ENCODE peak calls at places on chromosomes 6 and 20, in five cellular contexts. R is mammary epithelial cell, A is Panc1, N is uterus, Q is right lobe of liver. C is an unnamed sample.

GRCh38 chr6:168107191-168107940 is 28.4 kb upstream of the FRMD1 start:
- DNase-seq in Q (no peak), R (no peak), A (no peak), N (no peak), C (no peak)

GRCh38 chr6:28462401-28462800 is 19.1 kb upstream of the ZSCAN23 start:
- DNase-seq in A (no peak), N (no peak), Q (no peak), R (peak; percentile 44), C (no peak)

GRCh38 chr6:123677897-123678296 is 41.1 kb upstream of the TRDN start:
- DNase-seq in Q (no peak), N (no peak), R (no peak), A (no peak), C (no peak)

GRCh38 chr6:130202782-130203181 is 20.0 kb downstream of the SAMD3 start:
- DNase-seq in A (no peak), R (no peak), Q (no peak), N (no peak), C (no peak)

GRCh38 chr6:100344761-100345160 is 120.0 kb downstream of the SIM1 start:
- DNase-seq in Q (no peak), R (no peak), A (peak; percentile 61), N (no peak), C (no peak)

GRCh38 chr20:9838378-9839295 is at the start of gene PAK5:
- DNase-seq in Q (no peak), A (no peak), R (peak; percentile 49), N (no peak), C (peak; percentile 38)

GRCh38 chr20:38303908-38304379 is at the start of gene BPI:
- DNase-seq in R (no peak), Q (peak; percentile 67), A (no peak), N (peak; percentile 27), C (no peak)

GRCh38 chr20:45407067-45407745 is 883 bp upstream of the DBNDD2 start:
- DNase-seq in A (no peak), R (peak; percentile 12), N (peak; percentile 53), Q (no peak), C (peak; percentile 50)

GRCh38 chr20:3406481-3407425 is 716 bp downstream of the DNAAF9 start:
- DNase-seq in Q (no peak), N (peak; percentile 63), A (no peak), R (peak; percentile 40), C (peak; percentile 88)

GRCh38 chr6:145087034-145087433 is 648.3 kb downstream of the EPM2A start:
- DNase-seq in N (no peak), A (no peak), Q (no peak), R (peak; percentile 49), C (peak; percentile 10)

GRCh38 chr6:18155864-18156396 is 708 bp downstream of the KDM1B start:
- DNase-seq in R (peak; percentile 93), A (peak; percentile 15), Q (peak; percentile 91), N (peak; percentile 38), C (peak; percentile 53)

GRCh38 chr6:41921712-41921998 is 356 bp downstream of the BYSL start:
- DNase-seq in Q (no peak), R (no peak), A (no peak), N (no peak), C (no peak)

GRCh38 chr20:5168582-5169396 is 42.0 kb downstream of the CDS2 start:
- DNase-seq in N (no peak), Q (no peak), R (peak; percentile 45), A (no peak), C (no peak)

GRCh38 chr6:121666809-121667208 is 231.4 kb downstream of the GJA1 start:
- DNase-seq in R (peak; percentile 64), A (peak; percentile 35), Q (no peak), N (no peak), C (peak; percentile 79)

GRCh38 chr20:24738981-24739633 is 210.0 kb upstream of the CST7 start:
- DNase-seq in Q (no peak), R (no peak), N (no peak), A (no peak), C (no peak)

GRCh38 chr20:53828673-53829085 is 235.0 kb upstream of the ZNF217 start:
- DNase-seq in A (peak; percentile 67), N (peak; percentile 35), R (peak; percentile 84), Q (no peak), C (peak; percentile 87)

GRCh38 chr6:157638779-157639178 is 184.3 kb upstream of the SNX9 start:
- DNase-seq in A (no peak), R (no peak), Q (no peak), N (no peak), C (no peak)

GRCh38 chr6:89357390-89357789 is 4.9 kb upstream of the UBE2J1 start:
- DNase-seq in R (no peak), A (no peak), N (no peak), Q (no peak), C (no peak)

GRCh38 chr6:144335914-144336313 is 50.8 kb downstream of the UTRN start:
- DNase-seq in A (no peak), R (peak; percentile 90), Q (no peak), N (no peak), C (no peak)

GRCh38 chr6:138109042-138109997 is 2.1 kb upstream of the PERP start:
- DNase-seq in A (peak; percentile 88), R (peak; percentile 76), N (peak; percentile 61), Q (no peak), C (peak; percentile 89)

GRCh38 chr20:32263398-32263954 is 14.0 kb upstream of the KIF3B start:
- DNase-seq in A (no peak), N (no peak), R (no peak), Q (no peak), C (no peak)

GRCh38 chr20:33981964-33982363 is 11.7 kb upstream of the RALY start:
- DNase-seq in N (no peak), R (no peak), A (no peak), Q (no peak), C (no peak)
- H3K9me3 ChIP-seq in N (no peaks in the 10 kb centered on the region), R (no peaks in the 10 kb centered on the region), A (no peaks in the 10 kb centered on the region), Q (no peaks in the 10 kb centered on the region), C (peaks cover 7% of the 10 kb centered on the region)

DNA sequence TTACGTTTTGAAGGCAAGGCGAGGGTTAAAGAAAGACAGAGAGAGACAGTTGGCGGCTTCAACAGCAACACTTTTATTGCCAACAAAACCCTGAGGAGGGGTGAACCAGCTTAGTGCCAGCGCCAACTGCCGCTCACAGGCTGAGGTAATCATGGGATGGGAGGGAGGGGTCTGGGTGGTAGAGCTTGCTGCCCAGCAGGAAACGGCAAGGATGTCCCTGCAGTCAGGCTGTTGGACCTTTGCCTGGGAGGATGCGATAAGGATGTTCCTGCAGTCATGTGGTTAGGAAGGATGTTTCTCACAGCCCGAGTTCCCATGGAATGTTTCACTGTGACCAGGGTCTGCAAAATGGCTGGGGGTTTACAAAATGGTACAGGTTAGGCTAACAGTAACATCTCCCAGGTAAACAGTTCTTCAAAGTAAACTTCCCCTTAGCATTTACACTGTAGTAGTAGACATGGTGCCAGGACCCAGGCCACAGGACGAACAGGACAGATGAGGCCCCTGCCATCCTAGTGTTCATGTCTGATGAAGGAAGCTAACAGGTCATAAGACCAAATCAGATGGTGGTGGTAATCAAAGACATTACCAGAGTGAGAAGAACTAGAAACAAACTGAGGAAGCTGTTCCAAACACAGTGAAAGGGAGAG is 647.3 kb upstream of the DEFB115 start:
- DNase-seq in N (no peak), Q (no peak), A (no peak), R (no peak), C (no peak)
- H3K9me3 ChIP-seq in N (no peaks in the 10 kb centered on the region), Q (no peaks in the 10 kb centered on the region), A (peaks cover 21% of the 10 kb centered on the region), R (peaks cover 21% of the 10 kb centered on the region), C (peaks cover 32% of the 10 kb centered on the region)

GRCh38 chr6:31765559-31765909 is 3.1 kb downstream of the SAPCD1 start:
- DNase-seq in N (no peak), Q (no peak), A (no peak), R (no peak), C (no peak)

GRCh38 chr6:31769684-31770371 is 7.3 kb downstream of the VWA7 start:
- DNase-seq in A (no peak), Q (peak; percentile 88), R (peak; percentile 70), N (peak; percentile 42), C (peak; percentile 42)

GRCh38 chr6:31765910-31766794 is 3.7 kb downstream of the SAPCD1 start:
- DNase-seq in N (no peak), A (no peak), R (no peak), Q (no peak), C (peak; percentile 38)

GRCh38 chr6:31768717-31769257 is 6.3 kb downstream of the SAPCD1 start:
- DNase-seq in R (no peak), N (no peak), A (no peak), Q (no peak), C (no peak)

DNA sequence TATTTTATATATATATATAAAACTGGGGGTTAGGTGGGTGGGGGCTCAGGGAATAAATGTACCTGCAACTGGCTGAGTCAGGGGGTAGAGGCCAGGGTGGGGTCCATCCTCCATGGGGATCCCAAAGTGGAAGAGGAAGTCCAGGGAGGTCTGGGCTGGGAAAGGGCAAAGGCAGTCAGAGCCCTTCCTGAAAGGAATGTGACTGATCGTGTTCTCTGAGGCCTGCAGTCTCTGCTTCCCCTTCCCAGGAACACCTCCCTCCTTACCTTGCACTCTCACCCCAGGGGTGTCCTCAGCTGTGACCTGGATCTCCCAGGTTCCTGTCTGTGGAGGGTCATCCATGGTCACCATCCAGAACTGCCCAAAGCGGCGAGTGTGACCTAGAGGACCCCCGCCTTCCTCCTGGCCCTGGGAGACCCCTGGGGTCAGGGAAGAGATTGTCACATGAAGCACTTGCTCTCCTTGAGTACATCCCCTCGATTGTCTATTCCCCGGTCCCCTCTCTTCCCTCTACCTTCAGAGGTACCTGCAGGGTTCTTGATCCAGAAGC is 4.7 kb downstream of the SAPCD1 start:
- DNase-seq in N (no peak), R (no peak), Q (no peak), A (no peak), C (no peak)
- H3K9me3 ChIP-seq in N (no peaks in the 10 kb centered on the region), R (no peaks in the 10 kb centered on the region), Q (no peaks in the 10 kb centered on the region), A (no peaks in the 10 kb centered on the region), C (no peaks in the 10 kb centered on the region)

DNA sequence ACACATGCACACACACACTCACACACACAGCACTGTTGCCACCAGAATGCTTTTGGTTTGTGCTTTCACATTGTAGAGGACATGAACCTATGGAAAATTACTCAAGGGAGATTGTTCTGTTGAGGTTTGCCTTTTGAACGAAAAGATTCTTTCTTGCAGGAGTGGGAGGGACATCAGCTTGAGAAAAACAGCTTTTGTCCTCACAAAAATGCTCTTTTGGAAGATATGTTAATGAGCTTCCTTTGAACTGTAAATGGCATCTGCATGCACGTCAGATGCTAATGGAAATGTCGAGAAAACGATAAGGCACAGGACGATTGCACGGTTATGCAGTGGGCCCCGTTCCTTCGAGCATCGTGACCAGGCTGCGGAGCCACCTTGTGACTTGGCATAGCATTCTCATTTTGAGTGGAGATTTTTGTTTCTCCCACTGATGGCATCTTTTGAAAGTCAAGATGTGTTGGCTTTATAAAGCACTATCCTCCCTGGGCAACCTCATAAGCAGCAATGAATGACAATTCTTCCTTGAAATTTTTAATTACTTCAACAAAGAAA is 724.0 kb downstream of the KIF16B start:
- DNase-seq in A (no peak), Q (no peak), R (no peak), N (no peak), C (no peak)
- H3K9me3 ChIP-seq in A (no peaks in the 10 kb centered on the region), Q (no peaks in the 10 kb centered on the region), R (no peaks in the 10 kb centered on the region), N (no peaks in the 10 kb centered on the region), C (no peaks in the 10 kb centered on the region)

GRCh38 chr6:45803071-45803470 is 212.6 kb downstream of the CLIC5 start:
- DNase-seq in R (no peak), Q (no peak), N (no peak), A (no peak), C (no peak)
- H3K9me3 ChIP-seq in R (no peaks in the 10 kb centered on the region), Q (no peaks in the 10 kb centered on the region), N (no peaks in the 10 kb centered on the region), A (no peaks in the 10 kb centered on the region), C (no peaks in the 10 kb centered on the region)

GRCh38 chr20:44310664-44311639 is at the start of gene FITM2:
- DNase-seq in A (peak; percentile 78), R (peak; percentile 95), N (peak; percentile 97), Q (peak; percentile 99), C (peak; percentile 98)
- H3K9me3 ChIP-seq in A (no peaks in the 10 kb centered on the region), R (no peaks in the 10 kb centered on the region), N (no peaks in the 10 kb centered on the region), Q (no peaks in the 10 kb centered on the region), C (no peaks in the 10 kb centered on the region)